ENCODE peak calls at places on chromosomes 3 and 15, in five cellular contexts. I is H54, C is right cardiac atrium, V is BE2C, T is kidney glomerular epithelial cell. F is an unnamed sample.

GRCh38 chr3:116614795-116615362 is 94.7 kb upstream of the TUSC7 start:
- DNase-seq in I (no peak), C (no peak), V (no peak), T (no peak), F (no peak)

GRCh38 chr3:109152326-109152725 is 15.8 kb downstream of the C3orf85 start:
- DNase-seq in I (no peak), C (no peak), V (no peak), T (no peak), F (no peak)

GRCh38 chr3:150497956-150498355 is 48.3 kb downstream of the SERP1 start:
- DNase-seq in I (peak; percentile 26), C (no peak), V (no peak), T (no peak), F (no peak)

GRCh38 chr3:171270541-171270940 is 189.7 kb downstream of the TNIK start:
- DNase-seq in I (no peak), C (no peak), V (no peak), T (no peak), F (no peak)

GRCh38 chr3:173584093-173584833 is 186.7 kb downstream of the NLGN1 start:
- DNase-seq in I (no peak), C (no peak), V (peak; percentile 16), T (peak; percentile 14), F (no peak)

GRCh38 chr15:58473720-58474119 is 41.9 kb downstream of the LIPC start:
- DNase-seq in I (peak; percentile 22), C (no peak), V (no peak), T (peak; percentile 96), F (no peak)

GRCh38 chr3:161386991-161387390 is 15.7 kb upstream of the SPTSSB start:
- DNase-seq in I (no peak), C (no peak), V (no peak), T (no peak), F (no peak)

GRCh38 chr3:110743202-110743601 is 328.4 kb upstream of the NECTIN3 start:
- DNase-seq in I (no peak), C (no peak), V (no peak), T (peak; percentile 81), F (no peak)

GRCh38 chr3:148455098-148455497 is 242.6 kb upstream of the AGTR1 start:
- DNase-seq in I (no peak), C (no peak), V (no peak), T (no peak), F (no peak)

GRCh38 chr15:64915518-64916227 is 4.0 kb downstream of the ANKDD1A start:
- DNase-seq in I (no peak), C (no peak), V (no peak), T (no peak), F (no peak)

GRCh38 chr3:17032407-17033034 is 147.8 kb downstream of the PLCL2 start:
- DNase-seq in I (no peak), C (no peak), V (no peak), T (peak; percentile 15), F (no peak)

GRCh38 chr15:40122239-40122638 is 13.6 kb upstream of the BMF start:
- DNase-seq in I (no peak), C (no peak), V (no peak), T (no peak), F (no peak)

GRCh38 chr3:117084739-117085270 is 375.2 kb downstream of the TUSC7 start:
- DNase-seq in I (no peak), C (no peak), V (no peak), T (no peak), F (no peak)

GRCh38 chr15:68224546-68225250 is 4.8 kb downstream of the CLN6 start:
- DNase-seq in I (no peak), C (no peak), V (no peak), T (no peak), F (no peak)

GRCh38 chr3:144652573-144652972 is 681.0 kb downstream of the DIPK2A start:
- DNase-seq in I (no peak), C (no peak), V (no peak), T (peak; percentile 5), F (no peak)

GRCh38 chr15:101458158-101458895 is 31.2 kb downstream of the PCSK6 start:
- DNase-seq in I (no peak), C (no peak), V (no peak), T (no peak), F (peak; percentile 59)

GRCh38 chr3:106734712-106735111 is 642.5 kb upstream of the CCDC54 start:
- DNase-seq in I (no peak), C (no peak), V (no peak), T (no peak), F (no peak)

F was measured in Right ventricle myocardium inferior.